ENCODE peak calls at places on chromosomes 5 and 9, in nine cellular contexts. W is stimulated activated CD8-positive, alpha-beta memory T cell treated with anti-CD3 and anti-CD28 coated beads, Interleukin-12 subunit alpha, Interleukin-12 subunit beta, amount 100 ng/mL, for 1 hour; G is NK-92 treated with Interleukin-12 subunit alpha and Interleukin-12 subunit beta, amount 100 ng/mL, for 24 hours; P is GM23248; L is bronchial epithelial cell; Z is AG04449; K is NCI-H1105; C is stimulated activated CD4-positive, alpha-beta T cell treated with anti-CD3 and anti-CD28 coated beads, Interleukin-2, amount 100 ng/mL, for 24 hours; M is stromal cell of bone marrow. H is an unnamed sample.

GRCh38 chr9:114300846-114301797 is 21.8 kb upstream of the ORM1 start:
- DNase-seq in W (no peak), G (no peak), P (no peak), L (no peak), Z (no peak), K (no peak), C (no peak), M (no peak), H (no peak)

GRCh38 chr5:78731884-78732283 is 83.3 kb upstream of the LHFPL2 start:
- DNase-seq in W (no peak), G (no peak), P (peak; percentile 62), L (peak; percentile 43), Z (no peak), K (no peak), C (no peak), M (no peak), H (no peak)

GRCh38 chr5:51095481-51095880 is 287.8 kb upstream of the ISL1 start:
- DNase-seq in W (no peak), G (no peak), P (no peak), L (no peak), Z (no peak), K (no peak), C (no peak), M (no peak), H (no peak)

GRCh38 chr5:457195-457961 is 14.4 kb downstream of the EXOC3 start:
- DNase-seq in W (no peak), G (no peak), P (no peak), L (no peak), Z (no peak), K (no peak), C (no peak), M (no peak), H (no peak)

GRCh38 chr5:137470111-137470920 is 28.8 kb downstream of the SPOCK1 start:
- DNase-seq in W (no peak), G (peak; percentile 2), P (peak; percentile 99), L (peak; percentile 99), Z (peak; percentile 94), K (no peak), C (no peak), M (peak; percentile 98), H (no peak)

GRCh38 chr5:95799181-95799835 is 23.2 kb downstream of the GLRX start:
- DNase-seq in W (no peak), G (no peak), P (no peak), L (no peak), Z (no peak), K (no peak), C (no peak), M (no peak), H (no peak)

GRCh38 chr5:139651863-139652787 is 4.0 kb downstream of the CXXC5 start:
- DNase-seq in W (peak; percentile 42), G (no peak), P (peak; percentile 95), L (peak; percentile 91), Z (no peak), K (no peak), C (peak; percentile 68), M (peak; percentile 83), H (peak; percentile 24)

GRCh38 chr5:83306572-83307241 is 164.8 kb upstream of the VCAN start:
- DNase-seq in W (no peak), G (peak; percentile 32), P (peak; percentile 91), L (peak; percentile 60), Z (peak; percentile 74), K (no peak), C (no peak), M (peak; percentile 96), H (no peak)

GRCh38 chr5:94725142-94725541 is 106.7 kb downstream of the SLF1 start:
- DNase-seq in W (no peak), G (no peak), P (no peak), L (no peak), Z (no peak), K (no peak), C (no peak), M (no peak), H (no peak)